ENCODE peak calls at places on chromosomes 6 and 20, in eight cellular contexts. E is HepG2, C is spleen, D is SK-N-SH, L is HCT116, F is H1, W is esophagus muscularis mucosa, I is GM23338. V is an unnamed sample.
A peak's percentile ranks its signal among the peaks of the same experiment; 100 is the strongest.

GRCh38 chr20:47610247-47610944 is 108.7 kb downstream of the NCOA3 start:
- DNase-seq in E (no peak), C (no peak), D (no peak), L (peak; percentile 71), F (no peak), W (no peak), I (no peak), V (peak; percentile 93)

GRCh38 chr20:39039261-39039660 is 77.1 kb downstream of the DHX35 start:
- DNase-seq in E (no peak), C (no peak), D (no peak), L (no peak), F (no peak), W (no peak), I (no peak), V (no peak)

GRCh38 chr6:96991618-96992355 is 67.3 kb downstream of the KLHL32 start:
- DNase-seq in E (no peak), C (peak; percentile 62), D (no peak), L (no peak), F (no peak), W (no peak), I (no peak), V (no peak)

GRCh38 chr6:144379356-144379755 is 94.2 kb downstream of the UTRN start:
- DNase-seq in E (no peak), C (no peak), D (no peak), L (no peak), F (no peak), W (no peak), I (no peak), V (no peak)

GRCh38 chr6:131955192-131955591 is 4.0 kb upstream of the CCN2 start:
- DNase-seq in E (no peak), C (no peak), D (no peak), L (no peak), F (no peak), W (no peak), I (no peak), V (no peak)

GRCh38 chr6:14983599-14984296 is 262.1 kb upstream of the JARID2 start:
- DNase-seq in E (no peak), C (no peak), D (no peak), L (no peak), F (no peak), W (no peak), I (no peak), V (no peak)

GRCh38 chr20:36259177-36259835 is 23.0 kb downstream of the AAR2 start:
- DNase-seq in E (peak; percentile 32), C (no peak), D (no peak), L (no peak), F (no peak), W (no peak), I (peak; percentile 32), V (no peak)

GRCh38 chr6:158068893-158069799 is 87.5 kb downstream of the SYNJ2 start:
- DNase-seq in E (no peak), C (no peak), D (no peak), L (no peak), F (no peak), W (no peak), I (no peak), V (peak; percentile 84)

GRCh38 chr6:160767019-160767646 is 65.1 kb downstream of the PLG start:
- DNase-seq in E (peak; percentile 39), C (peak; percentile 80), D (peak; percentile 84), L (no peak), F (peak; percentile 46), W (peak; percentile 92), I (peak; percentile 87), V (peak; percentile 9)

GRCh38 chr6:53302678-53303360 is 45.9 kb downstream of the ELOVL5 start:
- DNase-seq in E (peak; percentile 39), C (no peak), D (no peak), L (no peak), F (no peak), W (no peak), I (peak; percentile 25), V (peak; percentile 95)

GRCh38 chr6:147651249-147652063 is 143.0 kb downstream of the SAMD5 start:
- DNase-seq in E (no peak), C (no peak), D (no peak), L (no peak), F (no peak), W (no peak), I (peak; percentile 23), V (peak; percentile 41)

GRCh38 chr6:152094276-152094675 is 286.8 kb downstream of the ESR1 start:
- DNase-seq in E (no peak), C (no peak), D (no peak), L (no peak), F (no peak), W (no peak), I (no peak), V (no peak)

GRCh38 chr6:152098683-152099082 is 291.2 kb downstream of the ESR1 start:
- DNase-seq in E (no peak), C (no peak), D (no peak), L (no peak), F (no peak), W (no peak), I (no peak), V (no peak)

GRCh38 chr6:152099816-152100618 is 292.5 kb downstream of the ESR1 start:
- DNase-seq in E (no peak), C (no peak), D (no peak), L (no peak), F (no peak), W (peak; percentile 80), I (no peak), V (peak; percentile 68)

GRCh38 chr6:152094992-152095592 is 287.6 kb downstream of the ESR1 start:
- DNase-seq in E (peak; percentile 45), C (no peak), D (no peak), L (peak; percentile 89), F (peak; percentile 19), W (peak; percentile 92), I (no peak), V (peak; percentile 97)

DNA sequence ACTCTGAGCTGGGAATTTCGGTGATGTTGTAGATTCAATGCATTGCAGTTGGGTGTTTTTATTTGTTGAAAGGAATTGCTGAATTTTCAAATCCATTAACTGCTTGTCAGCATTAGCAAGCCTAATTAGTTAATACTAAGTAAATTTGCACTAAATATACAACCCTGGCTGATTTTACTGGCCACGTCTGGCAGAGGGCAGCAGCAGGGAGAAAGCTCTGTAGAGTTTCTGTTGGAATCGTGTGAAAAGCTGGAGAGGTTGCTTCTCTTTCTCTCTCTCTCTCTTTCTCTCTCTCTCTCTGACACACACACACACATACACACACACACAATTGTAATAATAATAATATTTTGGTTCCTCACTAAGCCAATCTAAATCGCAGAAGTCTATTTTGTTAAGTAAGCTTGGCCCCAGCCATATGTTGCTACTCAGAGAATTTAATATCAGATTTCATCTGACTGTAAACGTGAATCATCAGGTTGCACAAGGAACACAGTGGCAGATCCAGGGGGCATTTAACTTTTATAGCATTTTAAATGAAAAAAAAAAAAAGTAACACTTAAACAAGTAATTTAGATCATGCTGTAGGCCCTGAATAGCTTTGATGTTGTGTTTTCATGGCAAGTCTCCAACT is 289.5 kb downstream of the ESR1 start:
- DNase-seq in E (no peak), C (no peak), D (no peak), L (no peak), F (no peak), W (peak; percentile 3), I (no peak), V (peak; percentile 71)
- TF ChIP-seq POLR2AphosphoS5 in E (no peak), C (no peak), D (no peak), L (no peak), F (no peak), W (no peak), I (no peak), V (no peak)

GRCh38 chr20:62583424-62583920 is 58.8 kb upstream of the SLCO4A1 start:
- DNase-seq in E (no peak), C (no peak), D (no peak), L (no peak), F (no peak), W (no peak), I (peak; percentile 52), V (no peak)

GRCh38 chr20:62580052-62580451 is 62.3 kb upstream of the SLCO4A1 start:
- DNase-seq in E (no peak), C (no peak), D (no peak), L (no peak), F (no peak), W (no peak), I (no peak), V (no peak)

GRCh38 chr20:62581308-62581707 is 61.0 kb upstream of the SLCO4A1 start:
- DNase-seq in E (no peak), C (no peak), D (no peak), L (no peak), F (no peak), W (no peak), I (no peak), V (no peak)

GRCh38 chr20:62580733-62581132 is 61.6 kb upstream of the SLCO4A1 start:
- DNase-seq in E (no peak), C (no peak), D (no peak), L (no peak), F (no peak), W (no peak), I (no peak), V (no peak)

DNA sequence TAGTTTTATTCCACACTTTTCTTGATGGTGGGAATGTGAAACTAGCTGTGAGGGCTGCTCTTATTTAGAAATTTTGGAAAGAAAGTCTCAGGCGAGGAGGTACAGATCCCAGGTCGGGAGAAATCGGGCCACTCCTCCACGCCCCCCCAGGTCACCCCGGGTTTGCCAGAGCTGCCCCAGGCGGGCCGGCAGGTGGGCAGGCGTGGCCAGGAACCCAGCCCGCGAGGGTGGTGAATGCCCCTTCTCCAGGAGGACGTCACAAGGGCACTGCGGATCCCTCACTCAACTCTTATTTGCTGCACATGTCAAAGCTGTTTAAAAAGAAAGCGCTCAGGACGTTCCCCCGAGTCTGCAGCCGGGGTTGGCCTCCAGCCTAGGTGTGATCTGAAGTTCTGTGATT is 60.5 kb upstream of the SLCO4A1 start:
- DNase-seq in E (no peak), C (no peak), D (no peak), L (no peak), F (no peak), W (no peak), I (no peak), V (no peak)
- H3K27me3 ChIP-seq in E (peaks cover 92% of the 10 kb centered on the region), C (peaks cover 40% of the 10 kb centered on the region), D (no peaks in the 10 kb centered on the region), L (peaks cover 9% of the 10 kb centered on the region), F (no peaks in the 10 kb centered on the region), W (no peaks in the 10 kb centered on the region), I (no peaks in the 10 kb centered on the region), V (peaks cover 12% of the 10 kb centered on the region)

GRCh38 chr20:57779401-57780003 is 69.7 kb upstream of the PMEPA1 start:
- DNase-seq in E (no peak), C (peak; percentile 18), D (no peak), L (no peak), F (no peak), W (no peak), I (peak; percentile 17), V (no peak)
- TF ChIP-seq POLR2AphosphoS5 in E (no peak), C (no peak), D (no peak), L (no peak), F (no peak), W (no peak), I (no peak), V (no peak)

DNA sequence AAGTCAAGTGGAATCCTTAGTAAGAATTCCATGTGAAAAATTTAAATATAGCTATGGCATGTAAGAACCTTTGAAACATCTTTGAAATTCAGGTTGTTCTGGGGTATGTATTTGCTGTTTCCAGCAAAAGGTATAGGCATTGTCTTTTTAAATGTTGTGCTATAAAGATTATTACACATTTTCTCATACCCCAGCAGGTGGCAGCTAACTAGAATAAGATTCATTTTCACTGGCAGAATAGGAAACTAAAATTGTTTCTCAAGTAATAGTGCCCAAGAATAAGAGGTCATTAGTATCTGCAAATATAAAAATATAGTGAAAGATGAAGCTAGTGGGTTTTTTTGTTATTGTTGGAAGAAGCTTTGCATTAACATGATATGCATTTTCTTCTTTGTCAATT is 1.8 kb downstream of the GRIK2 start:
- DNase-seq in E (no peak), C (no peak), D (no peak), L (no peak), F (no peak), W (no peak), I (no peak), V (no peak)
- H3K27me3 ChIP-seq in E (peaks cover 42% of the 10 kb centered on the region), C (peaks cover 31% of the 10 kb centered on the region), D (peaks cover 45% of the 10 kb centered on the region), L (peaks cover 6% of the 10 kb centered on the region), F (peaks cover 63% of the 10 kb centered on the region), W (no peaks in the 10 kb centered on the region), I (peaks cover 86% of the 10 kb centered on the region), V (peaks cover 31% of the 10 kb centered on the region)

V was measured in endothelial cell of umbilical vein.